ENCODE peak calls at places on chromosomes 11 and 22, in six cellular contexts. D is NCI-H748 treated with DMSO at 0.1 percent for 48 hours; P is ACHN; L is effector memory CD4-positive, alpha-beta T cell; J is memory B cell; Y is posterior cingulate gyrus. M is an unnamed sample.
A peak's percentile ranks its signal among the peaks of the same experiment; 100 is the strongest.

GRCh38 chr11:117273550-117274289 is 17.4 kb upstream of the BACE1-AS start:
- DNase-seq in Y (no peak), P (no peak), J (no peak), D (no peak), L (no peak), M (peak; percentile 61)

GRCh38 chr11:69899957-69900821 is 81.0 kb upstream of the FGF3 start:
- DNase-seq in D (no peak), P (no peak), L (no peak), Y (no peak), J (no peak), M (no peak)

GRCh38 chr11:121448431-121448941 is 3.6 kb upstream of the SORL1 start:
- DNase-seq in D (no peak), L (no peak), P (no peak), Y (no peak), J (no peak), M (no peak)

GRCh38 chr22:21896951-21897513 is 29.6 kb upstream of the MAPK1 start:
- DNase-seq in Y (no peak), D (no peak), P (no peak), J (no peak), L (no peak), M (no peak)

GRCh38 chr11:79413258-79413657 is 27.6 kb downstream of the TENM4 start:
- DNase-seq in P (peak; percentile 88), Y (peak; percentile 21), J (no peak), L (no peak), D (no peak), M (peak; percentile 62)

GRCh38 chr22:38947321-38948112 is 9.9 kb upstream of the APOBEC3A start:
- DNase-seq in Y (no peak), L (no peak), D (no peak), J (no peak), P (no peak), M (peak; percentile 10)

GRCh38 chr11:73792584-73792983 is 4.9 kb downstream of the MRPL48 start:
- DNase-seq in D (no peak), P (no peak), J (no peak), L (no peak), Y (no peak), M (no peak)

GRCh38 chr11:121514401-121514981 is 61.7 kb upstream of the SORL1-AS1 start:
- DNase-seq in J (no peak), P (no peak), L (no peak), D (peak; percentile 80), Y (no peak), M (no peak)

GRCh38 chr11:45023065-45023365 is 72.3 kb upstream of the TP53I11 start:
- DNase-seq in L (no peak), P (no peak), J (no peak), D (no peak), Y (no peak), M (no peak)

GRCh38 chr22:41524809-41525449 is 19.3 kb downstream of the POLR3H start:
- DNase-seq in D (no peak), Y (no peak), P (no peak), J (no peak), L (no peak), M (no peak)

GRCh38 chr11:111387318-111387863 is 8.3 kb upstream of the POU2AF1 start:
- DNase-seq in J (no peak), L (no peak), Y (no peak), D (no peak), P (no peak), M (no peak)

GRCh38 chr11:61045271-61045670 is 57.0 kb upstream of the CD5 start:
- DNase-seq in L (no peak), Y (no peak), D (no peak), J (no peak), P (no peak), M (peak; percentile 65)

GRCh38 chr22:27462190-27462589 is 339.4 kb downstream of the MN1 start:
- DNase-seq in Y (no peak), P (no peak), J (no peak), L (no peak), D (peak; percentile 34), M (no peak)

GRCh38 chr11:19795082-19795481 is 82.4 kb downstream of the NAV2 start:
- DNase-seq in L (no peak), Y (no peak), D (no peak), P (no peak), J (no peak), M (no peak)

GRCh38 chr11:7512525-7513209 is 1.1 kb upstream of the PPFIBP2 start:
- DNase-seq in J (peak; percentile 74), D (no peak), L (no peak), Y (no peak), P (no peak), M (no peak)

GRCh38 chr11:12765428-12765827 is 91.2 kb downstream of the TEAD1 start:
- DNase-seq in P (no peak), L (no peak), Y (peak; percentile 28), D (peak; percentile 61), J (no peak), M (no peak)